ENCODE peak calls at places on chromosomes 1 and 21, in four cellular contexts. B is HFF-Myc, U is colonic mucosa, I is stomach. T is an unnamed sample.
A peak's percentile ranks its signal among the peaks of the same experiment; 100 is the strongest.

GRCh38 chr21:33042812-33043211 is 17.1 kb downstream of the OLIG2 start:
- DNase-seq in B (peak; percentile 58), U (no peak), I (no peak), T (no peak)

GRCh38 chr1:153565529-153566374 is at the start of gene S100A2:
- DNase-seq in B (peak; percentile 72), I (peak; percentile 46), U (peak; percentile 61), T (peak; percentile 88)

GRCh38 chr1:182713939-182714338 is 29.6 kb upstream of the RGS8 start:
- DNase-seq in U (no peak), I (no peak), B (no peak), T (no peak)

GRCh38 chr1:69845655-69846054 is 277.9 kb downstream of the LRRC7 start:
- DNase-seq in U (no peak), I (no peak), B (no peak), T (no peak)

GRCh38 chr1:3922201-3922725 is 22.2 kb upstream of the C1orf174 start:
- DNase-seq in U (no peak), I (no peak), B (no peak), T (no peak)

GRCh38 chr1:111850124-111850523 is 94.4 kb downstream of the DDX20 start:
- DNase-seq in U (no peak), I (no peak), B (no peak), T (no peak)

GRCh38 chr1:12206238-12206637 is 23.6 kb upstream of the VPS13D start:
- DNase-seq in U (no peak), B (no peak), I (no peak), T (no peak)

GRCh38 chr1:6358757-6359567 is 34.6 kb downstream of the ACOT7 start:
- DNase-seq in B (peak; percentile 40), U (peak; percentile 58), I (no peak), T (no peak)

GRCh38 chr1:17427696-17428660 is 11.5 kb downstream of the RCC2 start:
- DNase-seq in B (no peak), U (peak; percentile 87), I (peak; percentile 46), T (no peak)

GRCh38 chr21:44050276-44050675 is 38.2 kb downstream of the TRAPPC10 start:
- DNase-seq in U (no peak), I (no peak), B (no peak), T (no peak)

GRCh38 chr1:205247130-205247921 is 19.6 kb downstream of the TMCC2 start:
- DNase-seq in B (no peak), U (no peak), I (no peak), T (no peak)

GRCh38 chr1:206518206-206518605 is 10.9 kb downstream of the RASSF5 start:
- DNase-seq in I (no peak), B (no peak), U (no peak), T (no peak)

GRCh38 chr1:24386241-24386640 is 27.3 kb downstream of the STPG1 start:
- DNase-seq in U (peak; percentile 13), B (no peak), I (no peak), T (no peak)

GRCh38 chr1:107680579-107680985 is 284.4 kb downstream of the VAV3 start:
- DNase-seq in B (no peak), U (peak; percentile 64), I (no peak), T (no peak)

GRCh38 chr21:35840197-35840799 is 220.0 kb downstream of the SETD4 start:
- DNase-seq in I (peak; percentile 67), U (peak; percentile 65), B (peak; percentile 63), T (peak; percentile 29)

GRCh38 chr21:38938343-38938742 is 132.6 kb downstream of the ETS2 start:
- DNase-seq in I (no peak), U (no peak), B (no peak), T (no peak)

GRCh38 chr21:22174746-22175145 is 1176.5 kb downstream of the NCAM2 start:
- DNase-seq in B (no peak), I (no peak), U (no peak), T (no peak)

GRCh38 chr1:109255097-109255651 is 5.8 kb downstream of the CELSR2 start:
- DNase-seq in B (no peak), U (no peak), I (no peak), T (no peak)

GRCh38 chr1:64423526-64423925 is 46.4 kb upstream of the CACHD1 start:
- DNase-seq in B (no peak), U (no peak), I (no peak), T (no peak)

GRCh38 chr1:78003882-78004718 is 639 bp upstream of the DNAJB4 start:
- DNase-seq in U (peak; percentile 56), I (peak; percentile 29), B (peak; percentile 59), T (peak; percentile 89)

GRCh38 chr1:167119696-167120095 is 25.8 kb downstream of the STYXL2 start:
- DNase-seq in B (no peak), I (no peak), U (no peak), T (no peak)

GRCh38 chr1:244297616-244298015 is 154.1 kb downstream of the ADSS2 start:
- DNase-seq in I (no peak), U (no peak), B (no peak), T (no peak)
- H3K4me3 ChIP-seq in I (no peak overlapping the region), U (no peak overlapping the region), B (no peak overlapping the region), T (no peak overlapping the region)

DNA sequence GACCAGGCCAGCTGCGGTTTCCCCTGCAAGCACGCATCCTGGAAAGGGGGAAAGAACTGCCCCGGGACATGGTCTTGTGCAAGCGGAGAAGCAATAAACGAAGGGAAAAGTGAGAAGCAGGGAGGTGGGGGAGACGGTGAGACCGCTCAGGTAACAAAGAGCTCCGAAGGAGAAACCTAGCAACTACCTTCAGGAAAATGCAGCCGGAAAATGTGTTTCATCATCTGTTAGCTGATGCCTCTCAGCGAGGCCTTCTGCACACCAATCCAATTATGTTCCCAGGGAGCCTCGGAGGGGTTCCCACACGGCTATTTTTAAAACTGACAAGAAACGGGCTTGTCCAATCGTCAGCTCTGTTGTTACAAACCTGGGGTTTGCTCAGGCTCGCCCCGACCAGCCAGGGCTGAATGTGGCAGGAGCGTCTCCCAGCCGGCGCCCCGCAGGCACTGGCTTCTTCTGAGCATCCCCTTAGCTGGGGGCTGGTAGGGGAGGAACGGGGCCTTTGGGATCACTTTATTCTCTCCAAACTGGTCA is 3.4 kb downstream of the RIPK4 start:
- DNase-seq in U (no peak), I (no peak), B (no peak), T (no peak)
- H3K4me3 ChIP-seq in U (no peak overlapping the region), I (peak overlapping the region; percentile 12), B (no peak overlapping the region), T (peak overlapping the region; percentile 90)

DNA sequence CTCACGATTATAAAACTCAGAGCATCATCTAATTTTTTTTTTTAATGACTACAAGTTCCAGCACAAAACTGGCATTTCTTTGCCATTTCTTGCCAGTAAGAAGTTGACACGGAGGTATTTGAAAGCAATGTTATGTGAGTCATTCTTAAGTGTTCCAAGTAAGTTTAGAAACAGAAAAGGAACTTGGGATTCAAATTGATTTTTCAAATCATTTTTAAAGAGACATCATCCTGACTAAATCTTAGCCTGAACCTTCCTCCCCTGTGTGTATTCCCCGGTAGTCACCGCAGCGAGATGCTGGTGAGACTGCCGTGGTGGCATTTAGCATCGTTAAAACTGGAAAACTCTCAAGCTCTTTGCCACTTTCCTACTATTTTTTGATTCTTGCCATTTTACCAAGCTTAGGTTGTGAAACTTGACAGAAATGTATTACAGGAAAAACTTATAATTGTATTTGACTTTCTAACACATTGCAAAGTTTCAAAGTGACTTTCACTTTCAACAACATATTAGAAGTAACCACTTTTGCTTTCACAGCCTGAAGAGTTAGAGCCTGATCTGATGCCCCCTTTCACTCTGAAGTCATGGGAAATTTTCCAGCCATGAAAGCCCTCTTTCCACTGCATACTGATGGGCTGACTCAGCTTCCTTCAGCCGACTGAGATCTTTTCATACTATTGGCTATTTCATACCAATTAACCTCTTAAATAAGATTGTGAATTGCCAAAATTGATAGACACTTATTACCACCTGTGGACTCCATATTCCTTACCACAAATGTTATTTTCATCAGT is 61.4 kb downstream of the OLFML2B start:
- DNase-seq in I (no peak), B (peak; percentile 55), U (no peak), T (peak; percentile 79)
- H3K4me3 ChIP-seq in I (no peak overlapping the region), B (peak overlapping the region; percentile 1), U (no peak overlapping the region), T (no peak overlapping the region)

GRCh38 chr1:10968411-10968826 is 44.0 kb upstream of the TARDBP start:
- DNase-seq in U (peak; percentile 50), B (no peak), I (no peak), T (no peak)
- H3K4me3 ChIP-seq in U (no peak overlapping the region), B (no peak overlapping the region), I (peak overlapping the region; percentile 28), T (peak overlapping the region; percentile 36)

GRCh38 chr1:26705788-26706237 is 10.0 kb downstream of the ARID1A start:
- DNase-seq in B (peak; percentile 81), U (no peak), I (no peak), T (no peak)
- H3K4me3 ChIP-seq in B (no peak overlapping the region), U (no peak overlapping the region), I (no peak overlapping the region), T (no peak overlapping the region)

DNA sequence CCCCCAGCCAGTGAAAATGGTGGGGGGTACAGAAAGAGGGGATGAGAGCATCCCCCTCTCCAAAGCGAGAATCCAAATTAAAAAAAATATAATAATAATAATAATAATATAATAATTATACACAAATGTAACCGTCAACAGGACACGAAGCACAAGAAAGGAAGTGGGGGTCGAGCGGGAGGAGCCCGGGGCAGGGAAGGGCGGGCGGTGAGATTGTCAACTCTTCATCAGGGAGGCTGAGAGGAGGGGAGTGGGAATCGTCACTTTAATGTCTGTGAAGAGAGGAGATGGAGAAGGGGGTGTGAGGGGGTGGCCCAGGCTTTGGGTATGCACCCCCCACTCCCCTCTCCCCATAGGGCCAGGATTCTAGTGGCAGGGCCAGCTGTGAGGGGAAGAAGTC is 33.2 kb downstream of the MEF2D start:
- DNase-seq in B (no peak), U (no peak), I (no peak), T (no peak)
- H3K4me3 ChIP-seq in B (no peak overlapping the region), U (no peak overlapping the region), I (no peak overlapping the region), T (no peak overlapping the region)

GRCh38 chr1:201537966-201538617 is 835 bp upstream of the NAV1 start:
- DNase-seq in B (no peak), U (no peak), I (no peak), T (no peak)
- H3K4me3 ChIP-seq in B (peak overlapping the region; percentile 67), U (peak overlapping the region; percentile 46), I (peak overlapping the region; percentile 66), T (peak overlapping the region; percentile 57)

T was measured in epithelial cell of proximal tubule.